ENCODE peak calls at places on chromosomes 4 and X, in five cellular contexts. C is mucosa of descending colon, M is psoas muscle, R is AG09309, O is left ventricle myocardium inferior. B is an unnamed sample.

GRCh38 chr4:70688795-70689231 is 481 bp downstream of the UTP3 start:
- DNase-seq in O (no peak), R (no peak), C (no peak), M (no peak), B (no peak)

GRCh38 chr4:76208005-76208765 is 5.4 kb downstream of the SCARB2 start:
- DNase-seq in C (peak), R (peak), O (peak), M (peak), B (peak)

GRCh38 chr4:21544410-21544809 is 404.2 kb downstream of the KCNIP4 start:
- DNase-seq in C (no peak), O (no peak), R (no peak), M (no peak), B (no peak)

GRCh38 chr4:13919021-13919441 is 291.5 kb upstream of the BOD1L1 start:
- DNase-seq in C (peak), M (peak), R (peak), O (no peak), B (no peak)

GRCh38 chr4:93814722-93815121 is 13.8 kb upstream of the ATOH1 start:
- DNase-seq in R (no peak), C (peak), O (no peak), M (no peak), B (no peak)

GRCh38 chr4:108881190-108881589 is 118.3 kb upstream of the ETNPPL start:
- DNase-seq in O (no peak), C (no peak), M (no peak), R (peak), B (no peak)

GRCh38 chr4:110198472-110199419 is at the start of gene ELOVL6:
- DNase-seq in C (peak), R (peak), M (peak), O (peak), B (peak)

GRCh38 chrX:19682712-19683331 is 167.5 kb upstream of the MAP3K15 start:
- DNase-seq in C (peak), R (peak), O (peak), M (peak), B (peak)

GRCh38 chrX:69024287-69024686 is 141.0 kb downstream of the PJA1 start:
- DNase-seq in R (no peak), O (no peak), C (no peak), M (no peak), B (no peak)

GRCh38 chrX:24245201-24245600 is 68.7 kb downstream of the SUPT20HL2 start:
- DNase-seq in C (no peak), R (peak), O (no peak), M (no peak), B (no peak)

GRCh38 chrX:2185341-2186082 is 315.3 kb downstream of the DHRSX start:
- DNase-seq in C (no peak), O (no peak), R (no peak), M (no peak), B (no peak)

GRCh38 chrX:103776586-103776985 is at the start of gene PLP1:
- DNase-seq in R (no peak), O (no peak), C (no peak), M (no peak), B (no peak)

GRCh38 chr4:9691221-9692065 is 90.0 kb upstream of the DRD5 start:
- DNase-seq in M (peak), O (peak), R (no peak), C (peak), B (peak)
- H3K4me3 ChIP-seq in M (peak), O (peak), R (peak), C (peak), B (peak)

GRCh38 chr4:23887989-23888388 is 1.9 kb downstream of the PPARGC1A start:
- DNase-seq in R (no peak), O (no peak), C (peak), M (peak), B (no peak)

GRCh38 chr4:23887173-23887572 is 2.7 kb downstream of the PPARGC1A start:
- DNase-seq in R (no peak), M (no peak), O (no peak), C (no peak), B (no peak)

GRCh38 chr4:23889368-23889767 is 479 bp downstream of the PPARGC1A start:
- DNase-seq in R (no peak), M (no peak), O (no peak), C (no peak), B (no peak)

GRCh38 chr4:23889814-23890269 is at the start of gene PPARGC1A:
- DNase-seq in R (no peak), C (peak), O (peak), M (peak), B (peak)

DNA sequence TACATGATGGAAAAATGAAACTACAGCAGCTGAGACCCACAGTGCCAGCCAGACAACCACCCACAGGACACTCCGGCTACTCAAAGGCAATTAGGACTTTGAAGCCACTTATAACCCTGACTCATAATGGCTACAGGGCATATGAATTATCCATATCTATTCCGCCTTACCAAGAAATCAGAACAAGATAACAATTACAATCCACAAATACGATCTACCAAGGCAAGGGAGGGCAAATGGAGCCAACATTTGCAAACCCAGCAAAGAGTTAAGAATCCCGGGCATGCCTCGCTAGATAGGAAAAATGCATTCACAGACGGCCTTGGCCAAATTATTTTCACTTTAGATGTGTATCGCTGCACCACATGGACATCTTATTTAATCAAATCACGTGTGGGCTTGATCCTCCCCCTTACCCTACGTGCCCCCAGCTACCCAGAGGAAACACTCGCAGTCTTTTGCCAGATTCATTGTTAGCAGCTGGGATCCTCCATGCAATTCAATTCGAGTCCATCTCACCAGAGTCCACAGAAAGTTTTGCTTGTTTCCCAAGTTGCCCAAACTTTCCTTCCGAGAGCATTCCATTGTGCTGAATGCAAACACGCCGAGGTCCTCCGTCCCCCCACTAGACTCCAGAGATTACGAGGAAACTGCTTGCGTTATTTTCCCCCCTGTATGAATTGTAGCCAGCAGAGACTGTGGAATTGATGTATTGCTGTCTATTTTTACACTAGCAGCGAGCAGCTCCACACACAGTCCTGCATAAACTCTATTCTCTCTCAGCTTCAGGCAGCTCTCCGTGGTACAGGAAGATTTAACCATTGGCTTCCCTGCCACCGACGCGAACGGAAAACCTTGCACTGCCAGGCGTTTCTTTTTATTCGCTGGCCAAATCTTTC is 1.2 kb downstream of the PPARGC1A start:
- DNase-seq in R (no peak), C (peak), O (no peak), M (no peak), B (no peak)
- H3K4me3 ChIP-seq in R (peak), C (peak), O (peak), M (peak), B (peak)

GRCh38 chrX:48540480-48540879 is 966 bp downstream of the TBC1D25 start:
- DNase-seq in C (no peak), O (no peak), R (no peak), M (no peak), B (no peak)
- H3K4me3 ChIP-seq in C (no peak), O (peak), R (peak), M (peak), B (peak)

GRCh38 chr4:7822858-7823257 is 116.8 kb downstream of the AFAP1 start:
- DNase-seq in M (no peak), R (no peak), C (no peak), O (no peak), B (no peak)
- H3K4me3 ChIP-seq in M (peak), R (no peak), C (no peak), O (peak), B (no peak)

DNA sequence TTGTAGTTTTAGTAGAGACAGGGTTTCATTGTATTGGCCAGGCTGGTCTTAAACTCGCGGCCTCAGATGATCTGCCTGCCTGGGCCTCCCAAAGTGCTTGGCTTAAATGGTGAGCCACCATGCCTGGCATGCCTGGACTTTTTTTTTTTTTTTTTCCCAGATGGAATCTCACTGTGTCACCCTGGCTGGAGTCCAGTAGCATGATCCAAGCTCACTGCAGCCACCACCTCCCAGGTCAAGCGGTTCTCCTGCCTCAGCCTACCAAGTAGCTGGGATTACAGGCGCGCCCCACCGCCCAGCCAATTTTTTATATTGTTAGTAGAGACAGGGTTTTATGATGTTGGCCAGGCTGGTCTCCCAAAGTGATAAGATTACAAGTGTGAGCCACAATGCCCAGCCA is 8.4 kb downstream of the UBE2K start:
- DNase-seq in R (peak), O (peak), M (peak), C (peak), B (no peak)
- H3K4me3 ChIP-seq in R (no peak), O (no peak), M (no peak), C (no peak), B (no peak)

DNA sequence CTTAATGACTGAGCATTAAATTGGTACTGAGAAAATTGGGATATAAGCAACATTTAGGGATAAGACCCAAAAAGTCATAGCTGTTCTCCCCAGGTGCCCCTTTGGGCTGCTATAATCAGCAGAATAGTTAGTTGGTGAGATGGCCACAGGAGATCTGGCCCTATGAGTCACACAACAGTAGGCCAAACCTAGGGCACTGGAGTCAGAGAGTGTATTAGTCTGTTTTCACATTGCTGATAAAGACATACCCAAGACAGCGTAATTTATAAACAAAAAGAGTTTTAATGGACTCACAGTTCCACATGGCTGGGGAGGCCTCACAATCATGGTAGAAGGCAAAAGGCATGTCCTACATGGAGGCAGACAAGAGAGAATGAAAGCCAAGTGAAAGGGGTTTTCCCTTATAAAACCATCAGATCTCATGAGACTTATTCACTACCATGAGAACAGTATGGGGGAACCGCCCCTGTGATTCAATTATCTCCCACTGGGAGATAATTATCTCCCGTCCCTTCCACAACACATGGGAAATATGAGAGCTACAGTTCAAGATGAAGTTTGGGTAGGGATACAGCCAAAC is 338.3 kb upstream of the NR3C2 start:
- DNase-seq in R (no peak), M (no peak), O (no peak), C (no peak), B (no peak)
- H3K4me3 ChIP-seq in R (no peak), M (no peak), O (no peak), C (no peak), B (no peak)

GRCh38 chr4:83369825-83370639 is 35.4 kb upstream of the HPSE start:
- DNase-seq in C (no peak), M (no peak), O (no peak), R (no peak), B (no peak)
- H3K4me3 ChIP-seq in C (no peak), M (no peak), O (no peak), R (no peak), B (no peak)

DNA sequence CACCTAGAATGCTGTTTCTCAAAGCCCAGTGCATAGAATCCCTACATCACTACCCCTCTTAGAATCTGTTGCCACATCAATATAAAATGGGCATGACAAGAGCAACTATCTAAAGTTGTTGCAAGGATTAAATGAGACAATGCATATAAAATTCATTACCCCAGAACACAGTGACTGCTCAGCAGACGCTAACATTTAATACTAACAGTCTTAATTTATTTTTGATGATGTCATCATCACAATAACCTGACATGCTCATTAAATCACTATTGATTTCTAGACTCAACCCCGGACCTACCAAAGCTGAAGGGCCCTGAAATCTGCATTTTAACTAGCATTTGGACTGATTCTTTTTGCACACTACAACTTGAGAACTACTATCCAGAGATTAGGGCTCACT is 3.9 kb downstream of the ARSJ start:
- DNase-seq in O (no peak), R (no peak), M (no peak), C (no peak), B (no peak)
- H3K4me3 ChIP-seq in O (peak), R (peak), M (no peak), C (no peak), B (peak)

B was measured in kidney.